ENCODE peak calls at places on chromosome 11, in ten cellular contexts. K is RPMI7951; L is Kasumi-1; S is activated naive CD4-positive, alpha-beta T cell treated with Interleukin-2 at 50 U/mL for 16 hours; N is iris pigment epithelial cell; C is ovary; P is GM03348; Z is stimulated activated CD4-positive, alpha-beta T cell treated with anti-CD3 and anti-CD28 coated beads, Interleukin-4, amount 100 ng/mL, for 24 hours; M is NCI-H2081 treated with DMSO at 0.1 percent for 48 hours; J is NCI-H1436. R is an unnamed sample.

GRCh38 chr11:34585870-34586654 is 34.8 kb upstream of the EHF start:
- DNase-seq in K (peak; percentile 79), L (peak; percentile 68), S (no peak), N (peak; percentile 59), C (no peak), P (peak; percentile 65), Z (no peak), M (no peak), J (peak; percentile 25), R (no peak)

GRCh38 chr11:71267807-71268421 is 15.5 kb upstream of the SHANK2 start:
- DNase-seq in K (no peak), L (no peak), S (no peak), N (no peak), C (no peak), P (no peak), Z (no peak), M (no peak), J (no peak), R (no peak)

GRCh38 chr11:726278-726915 is 20.4 kb downstream of the EPS8L2 start:
- DNase-seq in K (no peak), L (no peak), S (peak; percentile 56), N (peak; percentile 39), C (peak; percentile 75), P (no peak), Z (peak; percentile 49), M (no peak), J (no peak), R (no peak)

GRCh38 chr11:125940145-125940544 is 5.7 kb upstream of the VSIG10L2 start:
- DNase-seq in K (no peak), L (no peak), S (no peak), N (no peak), C (no peak), P (no peak), Z (no peak), M (no peak), J (no peak), R (no peak)

GRCh38 chr11:67268036-67268683 is 1.9 kb downstream of the GRK2 start:
- DNase-seq in K (no peak), L (peak; percentile 99), S (peak; percentile 70), N (no peak), C (peak; percentile 21), P (no peak), Z (peak; percentile 69), M (no peak), J (no peak), R (no peak)

GRCh38 chr11:128467610-128468041 is 119.7 kb downstream of the ETS1 start:
- DNase-seq in K (peak; percentile 99), L (no peak), S (peak; percentile 45), N (peak; percentile 99), C (no peak), P (peak; percentile 89), Z (no peak), M (no peak), J (no peak), R (no peak)

GRCh38 chr11:122248939-122249338 is 132.9 kb upstream of the BLID start:
- DNase-seq in K (peak; percentile 67), L (no peak), S (no peak), N (no peak), C (no peak), P (no peak), Z (no peak), M (no peak), J (no peak), R (peak; percentile 80)

GRCh38 chr11:110125632-110126031 is 32.4 kb downstream of the ZC3H12C start:
- DNase-seq in K (peak; percentile 63), L (no peak), S (no peak), N (peak; percentile 98), C (no peak), P (no peak), Z (no peak), M (no peak), J (no peak), R (no peak)

GRCh38 chr11:127106142-127106541 is 105.6 kb upstream of the KIRREL3 start:
- DNase-seq in K (peak; percentile 15), L (no peak), S (no peak), N (no peak), C (no peak), P (peak; percentile 39), Z (no peak), M (no peak), J (peak; percentile 96), R (no peak)

GRCh38 chr11:119696378-119697157 is 32.4 kb downstream of the NECTIN1 start:
- DNase-seq in K (no peak), L (no peak), S (no peak), N (no peak), C (no peak), P (no peak), Z (no peak), M (no peak), J (no peak), R (peak; percentile 98)

GRCh38 chr11:131476266-131476665 is 105.9 kb downstream of the NTM start:
- DNase-seq in K (no peak), L (no peak), S (no peak), N (no peak), C (no peak), P (no peak), Z (no peak), M (no peak), J (no peak), R (no peak)

GRCh38 chr11:1481483-1481825 is 5.1 kb downstream of the MOB2 start:
- DNase-seq in K (no peak), L (no peak), S (no peak), N (no peak), C (no peak), P (no peak), Z (no peak), M (no peak), J (no peak), R (no peak)

GRCh38 chr11:119594639-119595249 is 134.3 kb downstream of the NECTIN1 start:
- DNase-seq in K (peak; percentile 87), L (no peak), S (no peak), N (peak; percentile 72), C (no peak), P (peak; percentile 80), Z (no peak), M (no peak), J (no peak), R (no peak)

GRCh38 chr11:64073542-64073941 is 37.8 kb downstream of the FLRT1 start:
- DNase-seq in K (no peak), L (no peak), S (no peak), N (no peak), C (no peak), P (no peak), Z (no peak), M (no peak), J (no peak), R (no peak)

GRCh38 chr11:104624021-104624420 is 274.2 kb downstream of the CASP12 start:
- DNase-seq in K (no peak), L (no peak), S (no peak), N (peak; percentile 28), C (no peak), P (no peak), Z (no peak), M (no peak), J (no peak), R (no peak)

GRCh38 chr11:70144262-70144661 is 58.8 kb upstream of the FADD start:
- DNase-seq in K (no peak), L (no peak), S (no peak), N (no peak), C (no peak), P (no peak), Z (no peak), M (no peak), J (no peak), R (no peak)

GRCh38 chr11:61164610-61165424 is 3.6 kb upstream of the VPS37C start:
- DNase-seq in K (no peak), L (peak; percentile 77), S (no peak), N (no peak), C (no peak), P (no peak), Z (no peak), M (no peak), J (no peak), R (no peak)

GRCh38 chr11:69825037-69825834 is 6.0 kb upstream of the FGF3 start:
- DNase-seq in K (peak; percentile 67), L (no peak), S (no peak), N (no peak), C (no peak), P (no peak), Z (no peak), M (no peak), J (no peak), R (no peak)

GRCh38 chr11:115869780-115870431 is 365.7 kb upstream of the CADM1 start:
- DNase-seq in K (peak; percentile 81), L (no peak), S (no peak), N (peak; percentile 3), C (no peak), P (no peak), Z (no peak), M (peak; percentile 25), J (peak; percentile 26), R (no peak)

GRCh38 chr11:46342237-46342636 is 5.0 kb upstream of the DGKZ start:
- DNase-seq in K (no peak), L (peak; percentile 95), S (no peak), N (peak; percentile 41), C (no peak), P (no peak), Z (no peak), M (no peak), J (no peak), R (no peak)

GRCh38 chr11:126338346-126339055 is 17.0 kb upstream of the ST3GAL4 start:
- DNase-seq in K (no peak), L (no peak), S (no peak), N (no peak), C (no peak), P (no peak), Z (no peak), M (no peak), J (no peak), R (no peak)